ENCODE peak calls at places on chromosomes 6 and 20, in four cellular contexts. E, N, L and H are unnamed samples.
A peak's percentile ranks its signal among the peaks of the same experiment; 100 is the strongest.

GRCh38 chr6:53239526-53239925 is 90.9 kb upstream of the GCM1 start:
- DNase-seq in E (no peak), L (no peak), N (no peak), H (peak; percentile 18)

GRCh38 chr6:5471637-5472430 is 210.5 kb downstream of the FARS2 start:
- DNase-seq in N (no peak), L (no peak), E (no peak), H (peak; percentile 9)

GRCh38 chr6:3793545-3793944 is 42.0 kb upstream of the PXDC1 start:
- DNase-seq in N (no peak), E (no peak), L (no peak), H (no peak)

GRCh38 chr6:169289671-169290408 is 36.2 kb upstream of the THBS2 start:
- DNase-seq in N (peak; percentile 63), E (no peak), L (no peak), H (no peak)

GRCh38 chr6:38974389-38975133 is 74.0 kb upstream of the GLP1R start:
- DNase-seq in L (no peak), E (no peak), N (no peak), H (no peak)

GRCh38 chr6:56314683-56315523 is 67.5 kb upstream of the COL21A1 start:
- DNase-seq in L (no peak), E (no peak), N (no peak), H (no peak)

GRCh38 chr6:143059616-143060353 is 904 bp upstream of the AIG1 start:
- DNase-seq in N (peak; percentile 43), E (peak; percentile 17), L (peak; percentile 75), H (peak; percentile 90)

GRCh38 chr6:56729719-56730118 is 87.0 kb upstream of the DST start:
- DNase-seq in L (no peak), E (no peak), N (no peak), H (no peak)

GRCh38 chr6:35359744-35360348 is 17.5 kb downstream of the PPARD start:
- DNase-seq in N (peak; percentile 80), L (no peak), E (no peak), H (peak; percentile 68)

GRCh38 chr6:11315743-11316437 is 83.4 kb upstream of the NEDD9 start:
- DNase-seq in N (peak; percentile 88), L (no peak), E (no peak), H (peak; percentile 78)

GRCh38 chr6:41103792-41104324 is 31.1 kb downstream of the NFYA start:
- DNase-seq in N (no peak), E (no peak), L (no peak), H (no peak)

GRCh38 chr6:12506211-12506610 is 210.4 kb upstream of the PHACTR1 start:
- DNase-seq in E (no peak), L (no peak), N (no peak), H (no peak)

GRCh38 chr6:7169296-7169721 is 61.5 kb downstream of the RREB1 start:
- DNase-seq in L (no peak), E (no peak), N (no peak), H (no peak)

GRCh38 chr6:154481541-154482013 is 28.9 kb downstream of the CNKSR3 start:
- DNase-seq in E (no peak), L (no peak), N (no peak), H (no peak)

GRCh38 chr20:13478366-13478765 is 160.4 kb downstream of the TASP1 start:
- DNase-seq in E (no peak), N (no peak), L (no peak), H (no peak)

GRCh38 chr6:14282326-14282725 is 164.8 kb downstream of the CD83 start:
- DNase-seq in E (no peak), L (no peak), N (no peak), H (no peak)

GRCh38 chr6:152267967-152268845 is 369.0 kb downstream of the SYNE1 start:
- DNase-seq in E (peak; percentile 28), L (no peak), N (no peak), H (no peak)

GRCh38 chr6:139967497-139967896 is 593.0 kb upstream of the CITED2 start:
- DNase-seq in N (no peak), E (no peak), L (no peak), H (no peak)

GRCh38 chr6:166402582-166403277 is 20.0 kb upstream of the MPC1 start:
- DNase-seq in L (no peak), N (peak; percentile 56), E (no peak), H (no peak)

GRCh38 chr6:56524891-56525703 is 117.6 kb downstream of the DST start:
- DNase-seq in N (peak; percentile 94), L (no peak), E (no peak), H (no peak)

GRCh38 chr6:56513631-56514030 is 129.1 kb downstream of the DST start:
- DNase-seq in E (no peak), N (no peak), L (no peak), H (no peak)

GRCh38 chr20:34922654-34923381 is 32.8 kb downstream of the GSS start:
- DNase-seq in L (no peak), N (peak; percentile 51), E (no peak), H (peak; percentile 54)

GRCh38 chr6:143429970-143430369 is 20.5 kb downstream of the ADAT2 start:
- DNase-seq in L (no peak), E (no peak), N (no peak), H (no peak)

GRCh38 chr6:130697661-130698535 is 129.3 kb upstream of the SMLR1 start:
- DNase-seq in N (peak; percentile 39), E (peak; percentile 47), L (no peak), H (no peak)

GRCh38 chr6:6546318-6547110 is 42.0 kb upstream of the LY86 start:
- DNase-seq in N (no peak), L (peak; percentile 73), E (no peak), H (no peak)

GRCh38 chr6:169959129-169960002 is 207.9 kb downstream of the ERMARD start:
- DNase-seq in L (no peak), N (no peak), E (peak; percentile 57), H (no peak)

GRCh38 chr20:23242104-23242503 is 108.5 kb upstream of the NXT1 start:
- DNase-seq in N (no peak), E (no peak), L (peak; percentile 35), H (no peak)

GRCh38 chr6:166006593-166007301 is 160.9 kb downstream of the TBXT start:
- DNase-seq in N (no peak), E (no peak), L (no peak), H (no peak)